ENCODE peak calls at places on chromosomes 4 and X, in five cellular contexts. S is tibial artery; Y is ACHN; P is SK-N-MC; U is stimulated activated CD8-positive, alpha-beta memory T cell treated with anti-CD3 and anti-CD28 coated beads, Interleukin-15, amount 100 ng/mL, for 1 hour. H is an unnamed sample.

GRCh38 chrX:22134681-22135080 is 102.6 kb downstream of the PHEX start:
- DNase-seq in S (no peak), Y (peak), P (no peak), U (no peak), H (peak)

GRCh38 chr4:13597141-13597540 is 30.4 kb downstream of the BOD1L1 start:
- DNase-seq in S (no peak), Y (no peak), P (no peak), U (no peak), H (no peak)

GRCh38 chrX:10722804-10723364 is 102.5 kb upstream of the MID1 start:
- DNase-seq in S (peak), Y (peak), P (no peak), U (no peak), H (peak)

GRCh38 chrX:12567857-12568256 is 223.4 kb upstream of the PRPS2 start:
- DNase-seq in S (no peak), Y (no peak), P (no peak), U (no peak), H (no peak)

GRCh38 chr4:186592961-186593586 is 37.7 kb upstream of the MTNR1A start:
- DNase-seq in S (no peak), Y (no peak), P (no peak), U (no peak), H (no peak)

GRCh38 chr4:7367894-7368293 is 66.8 kb downstream of the PSAPL1 start:
- DNase-seq in S (no peak), Y (no peak), P (no peak), U (no peak), H (no peak)

GRCh38 chrX:100494974-100495373 is 84.9 kb upstream of the PCDH19 start:
- DNase-seq in S (no peak), Y (no peak), P (no peak), U (no peak), H (no peak)

GRCh38 chr4:5423670-5424069 is 284.7 kb downstream of the EVC2 start:
- DNase-seq in S (no peak), Y (no peak), P (no peak), U (no peak), H (no peak)

GRCh38 chr4:71229477-71230257 is 109.2 kb upstream of the SLC4A4 start:
- DNase-seq in S (no peak), Y (peak), P (peak), U (no peak), H (peak)

GRCh38 chr4:89906787-89907521 is 12.3 kb downstream of the MMRN1 start:
- DNase-seq in S (no peak), Y (no peak), P (no peak), U (no peak), H (no peak)

GRCh38 chr4:13783800-13784411 is 156.4 kb upstream of the BOD1L1 start:
- DNase-seq in S (no peak), Y (no peak), P (no peak), U (no peak), H (no peak)

GRCh38 chr4:8394125-8394524 is 46.4 kb downstream of the ACOX3 start:
- DNase-seq in S (peak), Y (peak), P (no peak), U (no peak), H (no peak)

GRCh38 chr4:183362916-183363542 is 40.8 kb upstream of the CLDN24 start:
- DNase-seq in S (no peak), Y (peak), P (peak), U (no peak), H (no peak)

GRCh38 chr4:60396680-60397079 is 803.4 kb upstream of the ADGRL3 start:
- DNase-seq in S (no peak), Y (no peak), P (no peak), U (no peak), H (no peak)

GRCh38 chr4:27985522-27985921 is 1124.9 kb downstream of the STIM2 start:
- DNase-seq in S (no peak), Y (no peak), P (no peak), U (no peak), H (no peak)

GRCh38 chr4:784401-785331 is 41.3 kb downstream of the CPLX1 start:
- DNase-seq in S (no peak), Y (no peak), P (no peak), U (no peak), H (no peak)

GRCh38 chrX:110172215-110172614 is 145.7 kb downstream of the AMMECR1 start:
- DNase-seq in S (no peak), Y (no peak), P (no peak), U (no peak), H (no peak)

GRCh38 chr4:108619372-108620100 is 840 bp upstream of the RPL34 start:
- DNase-seq in S (no peak), Y (no peak), P (no peak), U (no peak), H (no peak)

GRCh38 chr4:173494013-173494970 is 35.7 kb downstream of the HAND2 start:
- DNase-seq in S (peak), Y (peak), P (no peak), U (peak), H (peak)

GRCh38 chrX:97471071-97471470 is 587.4 kb downstream of the RPA4 start:
- DNase-seq in S (no peak), Y (no peak), P (no peak), U (no peak), H (no peak)

GRCh38 chr4:128861856-128862518 is 52.5 kb downstream of the JADE1 start:
- DNase-seq in S (no peak), Y (no peak), P (no peak), U (no peak), H (no peak)

GRCh38 chr4:20337261-20337664 is 85.6 kb downstream of the SLIT2 start:
- DNase-seq in S (no peak), Y (no peak), P (no peak), U (no peak), H (no peak)

GRCh38 chr4:38230121-38230728 is 270.0 kb downstream of the PTTG2 start:
- DNase-seq in S (no peak), Y (no peak), P (no peak), U (no peak), H (no peak)

GRCh38 chr4:1345905-1346780 is 865 bp upstream of the UVSSA start:
- DNase-seq in S (peak), Y (peak), P (no peak), U (no peak), H (no peak)

GRCh38 chr4:14368391-14368790 is 633.9 kb upstream of the CPEB2 start:
- DNase-seq in S (no peak), Y (no peak), P (no peak), U (no peak), H (no peak)

GRCh38 chrX:56802921-56803848 is 74.1 kb downstream of the NBDY start:
- DNase-seq in S (no peak), Y (peak), P (no peak), U (peak), H (peak)

GRCh38 chr4:40289366-40290188 is 45.6 kb upstream of the CHRNA9 start:
- DNase-seq in S (no peak), Y (no peak), P (no peak), U (no peak), H (no peak)

GRCh38 chr4:157045507-157046127 is 30.3 kb upstream of the GLRB start:
- DNase-seq in S (no peak), Y (peak), P (peak), U (no peak), H (peak)

GRCh38 chr4:37383579-37384229 is 139.2 kb downstream of the NWD2 start:
- DNase-seq in S (no peak), Y (peak), P (no peak), U (no peak), H (peak)

H was measured in NCI-H460.